ENCODE peak calls at places on chromosomes 3 and 15, in five cellular contexts. F is OCI-LY7, C is hepatocyte, G is GM23338, A is PC-3. I is an unnamed sample.

GRCh38 chr3:141191097-141191749 is 40.4 kb upstream of the PXYLP1 start:
- DNase-seq in F (no peak), C (no peak), G (no peak), A (peak), I (peak)

GRCh38 chr3:149964296-149964695 is 6.4 kb downstream of the PFN2 start:
- DNase-seq in F (no peak), C (no peak), G (no peak), A (no peak), I (peak)

GRCh38 chr15:49644364-49644794 is 23.5 kb downstream of the DTWD1 start:
- DNase-seq in F (no peak), C (no peak), G (peak), A (no peak), I (peak)

GRCh38 chr15:35019401-35020327 is 31.6 kb upstream of the ZNF770 start:
- DNase-seq in F (no peak), C (no peak), G (peak), A (peak), I (peak)

GRCh38 chr3:36804295-36805055 is 40.1 kb upstream of the DCLK3 start:
- DNase-seq in F (no peak), C (no peak), G (peak), A (no peak), I (no peak)

GRCh38 chr15:82942691-82943090 is 9.8 kb downstream of the HOMER2 start:
- DNase-seq in F (no peak), C (peak), G (no peak), A (peak), I (peak)

GRCh38 chr15:25858952-25859760 is 4.0 kb downstream of the ATP10A start:
- DNase-seq in F (no peak), C (no peak), G (no peak), A (no peak), I (no peak)

GRCh38 chr3:189392969-189393368 is 221.2 kb downstream of the TPRG1 start:
- DNase-seq in F (no peak), C (peak), G (no peak), A (peak), I (no peak)

GRCh38 chr15:49558924-49559323 is 61.7 kb downstream of the FAM227B start:
- DNase-seq in F (no peak), C (no peak), G (no peak), A (no peak), I (no peak)

GRCh38 chr15:62306851-62307504 is 141.9 kb upstream of the C2CD4B start:
- DNase-seq in F (peak), C (peak), G (peak), A (peak), I (peak)

GRCh38 chr3:194275721-194276120 is 75.4 kb downstream of the CPN2 start:
- DNase-seq in F (no peak), C (no peak), G (no peak), A (peak), I (peak)

GRCh38 chr3:146130881-146131371 is 30.1 kb downstream of the PLOD2 start:
- DNase-seq in F (no peak), C (no peak), G (no peak), A (no peak), I (peak)
- H3K27ac ChIP-seq in F (no peak), C (no peak), G (no peak), A (no peak), I (peak)

GRCh38 chr3:46481636-46482035 is 16.1 kb upstream of the RTP3 start:
- DNase-seq in F (no peak), C (no peak), G (no peak), A (no peak), I (peak)

GRCh38 chr3:46484388-46484787 is 13.4 kb upstream of the RTP3 start:
- DNase-seq in F (no peak), C (peak), G (no peak), A (no peak), I (no peak)

GRCh38 chr3:46480481-46481195 is 15.9 kb upstream of the LTF start:
- DNase-seq in F (no peak), C (peak), G (no peak), A (no peak), I (no peak)

GRCh38 chr3:46483799-46484198 is 14.0 kb upstream of the RTP3 start:
- DNase-seq in F (no peak), C (peak), G (no peak), A (no peak), I (no peak)

GRCh38 chr3:46482632-46483311 is 15.0 kb upstream of the RTP3 start:
- DNase-seq in F (no peak), C (no peak), G (no peak), A (peak), I (peak)
- TF ChIP-seq EZH2phosphoT487 in F (no peak), C (no peak), G (no peak), A (no peak), I (peak)

GRCh38 chr3:33364531-33365128 is 75.6 kb downstream of the UBP1 start:
- DNase-seq in F (no peak), C (no peak), G (no peak), A (no peak), I (peak)

GRCh38 chr3:33360136-33360825 is 79.9 kb downstream of the UBP1 start:
- DNase-seq in F (no peak), C (no peak), G (no peak), A (peak), I (peak)

GRCh38 chr3:33358172-33358781 is 81.0 kb downstream of the FBXL2 start:
- DNase-seq in F (no peak), C (no peak), G (no peak), A (no peak), I (peak)

GRCh38 chr3:33364060-33364459 is 76.1 kb downstream of the UBP1 start:
- DNase-seq in F (no peak), C (no peak), G (no peak), A (no peak), I (no peak)

DNA sequence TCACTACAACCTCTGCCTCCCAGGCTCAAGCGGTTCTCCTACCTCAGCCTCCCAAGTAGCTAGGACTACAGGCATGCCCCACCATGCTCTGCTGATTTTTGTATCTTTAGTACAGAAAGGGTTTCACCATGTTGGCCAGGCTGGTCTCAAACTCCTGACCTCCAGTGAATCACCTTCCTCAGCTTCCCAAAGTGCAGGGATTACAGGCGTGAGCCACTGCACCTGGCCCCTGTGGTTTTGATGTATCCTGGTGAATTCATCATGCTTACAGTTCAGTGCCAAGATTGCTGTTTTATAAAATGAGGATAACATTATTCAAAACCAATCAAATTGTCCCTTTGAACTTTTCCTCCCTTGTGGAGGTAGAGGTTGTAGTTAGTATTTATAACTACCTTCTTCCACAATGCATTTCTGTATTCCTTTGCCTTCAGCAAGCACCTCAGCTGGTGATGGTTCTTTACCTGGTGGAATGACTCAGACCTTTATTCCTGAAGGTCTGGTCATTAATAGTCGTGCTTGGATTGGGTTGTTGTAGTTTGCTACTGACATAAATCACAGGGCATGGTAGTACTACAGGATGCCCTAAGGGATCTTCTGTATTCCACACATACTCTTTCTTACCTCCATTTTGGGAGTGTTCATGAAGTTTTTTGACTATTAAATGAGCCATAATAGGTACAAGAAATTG is 76.9 kb downstream of the UBP1 start:
- DNase-seq in F (no peak), C (no peak), G (no peak), A (peak), I (no peak)
- H3K27ac ChIP-seq in F (no peak), C (no peak), G (no peak), A (peak), I (no peak)

GRCh38 chr15:95111969-95112368 is 880.6 kb downstream of the MCTP2 start:
- DNase-seq in F (no peak), C (no peak), G (no peak), A (no peak), I (no peak)

GRCh38 chr15:95105229-95105628 is 873.9 kb downstream of the MCTP2 start:
- DNase-seq in F (no peak), C (no peak), G (no peak), A (peak), I (peak)

GRCh38 chr15:95108673-95109072 is 877.3 kb downstream of the MCTP2 start:
- DNase-seq in F (no peak), C (no peak), G (no peak), A (no peak), I (no peak)

GRCh38 chr15:95106781-95107180 is 875.4 kb downstream of the MCTP2 start:
- DNase-seq in F (no peak), C (no peak), G (no peak), A (no peak), I (no peak)
- TF ChIP-seq EZH2phosphoT487 in F (no peak), C (no peak), G (no peak), A (no peak), I (no peak)

GRCh38 chr3:147735662-147736061 is 326.5 kb downstream of the ZIC1 start:
- DNase-seq in F (no peak), C (no peak), G (peak), A (no peak), I (no peak)

GRCh38 chr3:147740928-147741327 is 331.8 kb downstream of the ZIC1 start:
- DNase-seq in F (no peak), C (no peak), G (no peak), A (no peak), I (no peak)

DNA sequence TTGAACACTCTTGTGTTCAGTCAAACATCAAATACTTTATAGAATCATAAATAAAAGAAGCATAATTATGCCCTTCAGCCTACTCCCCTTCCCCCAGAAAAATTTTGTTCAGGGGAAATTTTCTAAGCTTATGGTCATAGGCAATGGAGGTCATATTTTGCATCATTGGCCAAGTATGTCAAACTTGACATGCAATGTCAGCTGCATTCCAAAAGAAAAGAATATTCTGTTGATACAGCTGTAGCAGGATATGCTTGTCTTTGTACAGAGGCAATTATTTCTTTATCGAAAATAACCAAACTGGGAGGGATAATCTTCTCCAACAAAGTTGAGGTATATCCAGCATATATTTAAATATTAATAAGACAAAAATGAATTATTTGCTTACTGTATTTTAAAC is 328.2 kb downstream of the ZIC1 start:
- DNase-seq in F (no peak), C (no peak), G (no peak), A (no peak), I (no peak)
- H3K27ac ChIP-seq in F (no peak), C (no peak), G (no peak), A (no peak), I (no peak)

DNA sequence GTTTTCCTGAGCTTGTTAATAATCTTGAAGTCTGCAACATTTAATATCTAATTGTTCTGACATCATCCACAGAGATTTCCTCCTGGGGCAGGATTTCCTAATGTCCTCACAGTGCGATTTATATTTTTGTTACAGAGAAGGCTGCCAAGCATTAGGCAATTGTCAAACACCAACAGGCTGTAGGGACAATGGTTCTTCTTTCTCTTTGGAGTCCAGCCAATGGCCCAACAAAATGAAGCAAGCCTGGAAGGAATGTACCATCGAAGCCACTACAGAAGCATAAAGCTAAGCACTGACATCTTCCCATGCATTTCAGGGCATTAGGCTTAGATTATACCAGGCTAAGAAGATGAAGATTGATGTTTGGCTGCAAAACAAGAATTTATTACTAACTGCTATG is 173.0 kb upstream of the FRMD4B start:
- DNase-seq in F (no peak), C (peak), G (no peak), A (no peak), I (peak)
- TF ChIP-seq EZH2phosphoT487 in F (no peak), C (no peak), G (no peak), A (no peak), I (no peak)

GRCh38 chr3:159796744-159797143 is 191.9 kb upstream of the IL12A start:
- DNase-seq in F (no peak), C (no peak), G (no peak), A (peak), I (peak)

GRCh38 chr3:159800434-159801121 is 188.1 kb upstream of the IL12A start:
- DNase-seq in F (no peak), C (no peak), G (no peak), A (no peak), I (no peak)

GRCh38 chr3:159797771-159798170 is 190.9 kb upstream of the IL12A start:
- DNase-seq in F (no peak), C (no peak), G (no peak), A (no peak), I (no peak)

GRCh38 chr3:159796226-159796625 is 192.4 kb upstream of the IL12A start:
- DNase-seq in F (no peak), C (no peak), G (no peak), A (no peak), I (peak)

DNA sequence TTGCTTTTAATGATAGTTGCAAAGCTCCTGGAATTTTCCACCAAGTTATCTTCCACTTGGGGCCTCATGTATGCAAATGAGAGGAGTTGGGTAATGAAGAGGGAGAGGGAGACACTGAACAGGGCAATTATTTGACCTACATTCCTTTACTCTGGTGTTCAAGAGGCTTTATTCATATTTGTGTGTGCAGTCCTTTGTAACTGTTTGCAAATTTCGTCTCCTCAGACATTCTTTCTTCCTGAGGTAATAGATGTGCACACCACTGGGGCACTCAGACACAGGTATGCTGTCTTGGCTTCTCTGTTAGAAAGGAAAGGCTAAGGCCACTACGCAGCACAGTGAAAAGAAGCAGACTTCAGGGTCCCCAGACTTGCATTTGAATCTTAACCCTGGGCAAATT is 189.7 kb upstream of the IL12A start:
- DNase-seq in F (no peak), C (peak), G (no peak), A (peak), I (peak)
- H3K27ac ChIP-seq in F (no peak), C (peak), G (no peak), A (no peak), I (peak)

GRCh38 chr3:11379238-11379823 is 107.1 kb downstream of the ATG7 start:
- DNase-seq in F (peak), C (peak), G (peak), A (peak), I (peak)
- TF ChIP-seq EZH2phosphoT487 in F (no peak), C (no peak), G (no peak), A (no peak), I (no peak)

GRCh38 chr3:98514948-98515347 is 7.8 kb downstream of the CLDND1 start:
- DNase-seq in F (no peak), C (no peak), G (no peak), A (no peak), I (no peak)
- H3K27ac ChIP-seq in F (no peak), C (no peak), G (no peak), A (no peak), I (no peak)